ENCODE peak calls at places on chromosome 2, in four cellular contexts. One of them, this sample, is unnamed.

GRCh38 chr2:101135412-101136296 is 15.5 kb downstream of the TBC1D8 start:
- DNase-seq in A549: no peak
- DNase-seq in IMR-90: no peak
- DNase-seq in caudate nucleus: no peak
- DNase-seq in this sample: no peak

GRCh38 chr2:175518206-175518605 is 336.7 kb upstream of the ATP5MC3 start:
- DNase-seq in A549: no peak
- DNase-seq in IMR-90: no peak
- DNase-seq in caudate nucleus: no peak
- DNase-seq in this sample: no peak

GRCh38 chr2:95525294-95526035 is 40.9 kb upstream of the TRIM43B start:
- DNase-seq in A549: no peak
- DNase-seq in IMR-90: no peak
- DNase-seq in caudate nucleus: no peak
- DNase-seq in this sample: peak

GRCh38 chr2:120289221-120289906 is 36.7 kb downstream of the RALB start:
- DNase-seq in A549: no peak
- DNase-seq in IMR-90: no peak
- DNase-seq in caudate nucleus: no peak
- DNase-seq in this sample: no peak

GRCh38 chr2:236517463-236518077 is 52.1 kb upstream of the ACKR3 start:
- DNase-seq in A549: no peak
- DNase-seq in IMR-90: no peak
- DNase-seq in caudate nucleus: no peak
- DNase-seq in this sample: no peak

GRCh38 chr2:181790716-181791649 is 100.5 kb upstream of the ITPRID2 start:
- DNase-seq in A549: peak
- DNase-seq in IMR-90: peak
- DNase-seq in caudate nucleus: no peak
- DNase-seq in this sample: peak

GRCh38 chr2:98175811-98176210 is 88.8 kb downstream of the VWA3B start:
- DNase-seq in A549: no peak
- DNase-seq in IMR-90: no peak
- DNase-seq in caudate nucleus: no peak
- DNase-seq in this sample: peak

GRCh38 chr2:231807020-231807419 is 20.8 kb downstream of the COPS7B start:
- DNase-seq in A549: no peak
- DNase-seq in IMR-90: no peak
- DNase-seq in caudate nucleus: no peak
- DNase-seq in this sample: no peak

GRCh38 chr2:217723981-217724380 is 278.8 kb downstream of the TNS1 start:
- DNase-seq in A549: no peak
- DNase-seq in IMR-90: no peak
- DNase-seq in caudate nucleus: no peak
- DNase-seq in this sample: no peak

GRCh38 chr2:206840999-206841398 is 75.6 kb downstream of the FASTKD2 start:
- DNase-seq in A549: no peak
- DNase-seq in IMR-90: no peak
- DNase-seq in caudate nucleus: no peak
- DNase-seq in this sample: no peak

GRCh38 chr2:9613291-9613690 is 17.5 kb downstream of the YWHAQ start:
- DNase-seq in A549: no peak
- DNase-seq in IMR-90: peak
- DNase-seq in caudate nucleus: no peak
- DNase-seq in this sample: no peak

GRCh38 chr2:64470921-64471320 is 17.0 kb downstream of the LGALSL start:
- DNase-seq in A549: no peak
- DNase-seq in IMR-90: no peak
- DNase-seq in caudate nucleus: no peak
- DNase-seq in this sample: no peak

GRCh38 chr2:66561645-66562336 is 126.9 kb downstream of the MEIS1 start:
- DNase-seq in A549: no peak
- DNase-seq in IMR-90: no peak
- DNase-seq in caudate nucleus: no peak
- DNase-seq in this sample: no peak

GRCh38 chr2:201855356-201855755 is 49.0 kb downstream of the CDK15 start:
- DNase-seq in A549: no peak
- DNase-seq in IMR-90: peak
- DNase-seq in caudate nucleus: no peak
- DNase-seq in this sample: no peak

GRCh38 chr2:42556351-42556890 is 12.0 kb upstream of the MTA3 start:
- DNase-seq in A549: no peak
- DNase-seq in IMR-90: no peak
- DNase-seq in caudate nucleus: no peak
- DNase-seq in this sample: no peak

GRCh38 chr2:55168221-55169154 is 63.6 kb downstream of the CLHC1 start:
- DNase-seq in A549: peak
- DNase-seq in IMR-90: peak
- DNase-seq in caudate nucleus: peak
- DNase-seq in this sample: peak

GRCh38 chr2:85389139-85389538 is 21.0 kb downstream of the CAPG start:
- DNase-seq in A549: no peak
- DNase-seq in IMR-90: no peak
- DNase-seq in caudate nucleus: no peak
- DNase-seq in this sample: no peak

GRCh38 chr2:235944591-235944990 is 223.6 kb downstream of the GBX2 start:
- DNase-seq in A549: no peak
- DNase-seq in IMR-90: no peak
- DNase-seq in caudate nucleus: no peak
- DNase-seq in this sample: no peak

GRCh38 chr2:104473568-104473967 is 380.3 kb upstream of the POU3F3 start:
- DNase-seq in A549: no peak
- DNase-seq in IMR-90: no peak
- DNase-seq in caudate nucleus: no peak
- DNase-seq in this sample: no peak

GRCh38 chr2:19299032-19299431 is 59.4 kb downstream of the OSR1 start:
- DNase-seq in A549: no peak
- DNase-seq in IMR-90: peak
- DNase-seq in caudate nucleus: no peak
- DNase-seq in this sample: no peak

GRCh38 chr2:196291873-196292800 is 120.8 kb upstream of the STK17B start:
- DNase-seq in A549: no peak
- DNase-seq in IMR-90: no peak
- DNase-seq in caudate nucleus: no peak
- DNase-seq in this sample: no peak

GRCh38 chr2:18104583-18105224 is 226.2 kb downstream of the KCNS3 start:
- DNase-seq in A549: no peak
- DNase-seq in IMR-90: no peak
- DNase-seq in caudate nucleus: no peak
- DNase-seq in this sample: no peak
- H3K27ac ChIP-seq in A549: no peak
- H3K27ac ChIP-seq in IMR-90: no peak
- H3K27ac ChIP-seq in caudate nucleus: no peak
- H3K27ac ChIP-seq in this sample: no peak

GRCh38 chr2:237864940-237865622 is 5.7 kb downstream of the RAMP1 start:
- DNase-seq in A549: no peak
- DNase-seq in IMR-90: peak
- DNase-seq in caudate nucleus: no peak
- DNase-seq in this sample: peak

GRCh38 chr2:237867465-237867864 is 8.0 kb downstream of the RAMP1 start:
- DNase-seq in A549: no peak
- DNase-seq in IMR-90: no peak
- DNase-seq in caudate nucleus: no peak
- DNase-seq in this sample: no peak

GRCh38 chr2:237864030-237864931 is 4.9 kb downstream of the RAMP1 start:
- DNase-seq in A549: no peak
- DNase-seq in IMR-90: no peak
- DNase-seq in caudate nucleus: no peak
- DNase-seq in this sample: peak

GRCh38 chr2:237865623-237866041 is 6.2 kb downstream of the RAMP1 start:
- DNase-seq in A549: no peak
- DNase-seq in IMR-90: no peak
- DNase-seq in caudate nucleus: no peak
- DNase-seq in this sample: no peak

GRCh38 chr2:237866119-237866621 is 6.7 kb downstream of the RAMP1 start:
- DNase-seq in A549: no peak
- DNase-seq in IMR-90: peak
- DNase-seq in caudate nucleus: no peak
- DNase-seq in this sample: peak
- H3K27ac ChIP-seq in A549: peak
- H3K27ac ChIP-seq in IMR-90: peak
- H3K27ac ChIP-seq in caudate nucleus: no peak
- H3K27ac ChIP-seq in this sample: no peak

GRCh38 chr2:192394605-192395004 is 199.9 kb upstream of the TMEFF2 start:
- DNase-seq in A549: no peak
- DNase-seq in IMR-90: no peak
- DNase-seq in caudate nucleus: no peak
- DNase-seq in this sample: no peak

GRCh38 chr2:192398236-192398635 is 203.5 kb upstream of the TMEFF2 start:
- DNase-seq in A549: no peak
- DNase-seq in IMR-90: no peak
- DNase-seq in caudate nucleus: no peak
- DNase-seq in this sample: no peak
- H3K27ac ChIP-seq in A549: no peak
- H3K27ac ChIP-seq in IMR-90: no peak
- H3K27ac ChIP-seq in caudate nucleus: no peak
- H3K27ac ChIP-seq in this sample: no peak

GRCh38 chr2:45379399-45380087 is 231.5 kb downstream of the SRBD1 start:
- DNase-seq in A549: no peak
- DNase-seq in IMR-90: no peak
- DNase-seq in caudate nucleus: no peak
- DNase-seq in this sample: no peak
- H3K27ac ChIP-seq in A549: no peak
- H3K27ac ChIP-seq in IMR-90: no peak
- H3K27ac ChIP-seq in caudate nucleus: no peak
- H3K27ac ChIP-seq in this sample: no peak

GRCh38 chr2:20599001-20599600 is 51.8 kb downstream of the HS1BP3 start:
- DNase-seq in A549: no peak
- DNase-seq in IMR-90: no peak
- DNase-seq in caudate nucleus: no peak
- DNase-seq in this sample: no peak
- H3K27ac ChIP-seq in A549: peak
- H3K27ac ChIP-seq in IMR-90: no peak
- H3K27ac ChIP-seq in caudate nucleus: peak
- H3K27ac ChIP-seq in this sample: no peak

DNA sequence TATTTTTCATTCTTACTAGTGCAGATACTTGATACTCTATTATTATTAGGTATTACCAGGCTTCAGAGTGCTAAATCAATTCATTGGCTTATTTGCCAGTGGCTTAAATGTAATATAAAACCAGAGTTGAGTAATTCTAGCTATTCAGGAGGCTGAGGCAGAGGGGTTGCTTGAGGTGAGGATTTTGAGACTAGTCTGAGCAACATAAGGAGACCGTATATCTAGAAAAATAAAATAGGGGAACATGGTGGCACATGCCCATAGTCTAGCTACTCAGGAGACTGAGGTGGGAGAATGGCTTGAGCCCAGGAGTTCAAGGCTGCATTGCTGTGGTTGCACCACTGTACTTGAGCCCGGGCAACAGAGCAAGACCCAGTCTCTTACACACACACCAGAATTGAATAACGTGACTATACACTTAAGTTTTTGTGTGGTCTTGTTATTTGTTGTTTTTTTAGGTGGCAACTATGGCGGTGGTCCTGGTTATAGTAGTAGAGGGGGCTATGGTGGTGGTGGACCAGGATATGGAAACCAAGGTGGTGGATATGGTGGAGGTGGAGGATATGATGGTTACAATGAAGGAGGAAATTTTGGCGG is 4.8 kb downstream of the HNRNPA3 start:
- DNase-seq in A549: no peak
- DNase-seq in IMR-90: no peak
- DNase-seq in caudate nucleus: no peak
- DNase-seq in this sample: no peak
- H3K27ac ChIP-seq in A549: no peak
- H3K27ac ChIP-seq in IMR-90: no peak
- H3K27ac ChIP-seq in caudate nucleus: no peak
- H3K27ac ChIP-seq in this sample: no peak

DNA sequence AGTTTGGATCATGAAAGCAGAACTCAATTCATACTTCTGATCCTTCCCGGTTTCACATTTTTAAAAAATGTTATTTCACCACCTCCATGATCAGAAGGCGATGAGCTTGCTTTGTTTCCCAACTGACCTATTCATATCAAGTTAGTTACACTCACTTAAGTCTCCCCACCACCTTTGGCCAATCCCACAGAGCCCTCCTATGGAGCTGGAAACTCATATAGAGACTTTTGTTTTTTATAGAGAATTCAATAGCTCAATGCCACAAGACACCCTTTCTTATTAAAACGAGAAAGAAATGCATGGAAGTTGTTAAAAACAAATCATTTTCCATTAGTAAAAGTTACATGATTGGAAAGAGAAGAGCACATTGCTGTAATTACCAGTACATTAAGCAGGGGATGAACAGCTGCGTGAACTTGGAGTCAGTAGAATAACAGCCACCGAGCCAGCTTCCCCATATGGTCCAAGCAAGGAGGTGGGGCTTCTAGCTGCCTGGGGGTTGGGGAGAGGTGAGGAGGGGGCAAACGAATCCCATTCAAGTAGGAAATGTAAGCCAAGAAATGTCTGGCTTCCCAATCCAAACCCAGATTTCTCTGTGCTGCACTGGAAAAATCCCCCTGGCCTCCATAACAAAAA is 614.6 kb downstream of the IRS1 start:
- DNase-seq in A549: peak
- DNase-seq in IMR-90: peak
- DNase-seq in caudate nucleus: no peak
- DNase-seq in this sample: no peak
- H3K27ac ChIP-seq in A549: peak
- H3K27ac ChIP-seq in IMR-90: peak
- H3K27ac ChIP-seq in caudate nucleus: no peak
- H3K27ac ChIP-seq in this sample: no peak

GRCh38 chr2:159185401-159186130 is 100.9 kb downstream of the WDSUB1 start:
- DNase-seq in A549: peak
- DNase-seq in IMR-90: peak
- DNase-seq in caudate nucleus: no peak
- DNase-seq in this sample: peak

GRCh38 chr2:159192519-159192918 is 94.0 kb downstream of the WDSUB1 start:
- DNase-seq in A549: no peak
- DNase-seq in IMR-90: no peak
- DNase-seq in caudate nucleus: no peak
- DNase-seq in this sample: no peak

GRCh38 chr2:159187095-159187494 is 99.4 kb downstream of the WDSUB1 start:
- DNase-seq in A549: no peak
- DNase-seq in IMR-90: peak
- DNase-seq in caudate nucleus: no peak
- DNase-seq in this sample: no peak

GRCh38 chr2:159186462-159186861 is 100.0 kb downstream of the WDSUB1 start:
- DNase-seq in A549: no peak
- DNase-seq in IMR-90: no peak
- DNase-seq in caudate nucleus: no peak
- DNase-seq in this sample: no peak

GRCh38 chr2:159188449-159188848 is 98.1 kb downstream of the WDSUB1 start:
- DNase-seq in A549: no peak
- DNase-seq in IMR-90: no peak
- DNase-seq in caudate nucleus: no peak
- DNase-seq in this sample: no peak
- H3K27ac ChIP-seq in A549: no peak
- H3K27ac ChIP-seq in IMR-90: no peak
- H3K27ac ChIP-seq in caudate nucleus: no peak
- H3K27ac ChIP-seq in this sample: no peak

DNA sequence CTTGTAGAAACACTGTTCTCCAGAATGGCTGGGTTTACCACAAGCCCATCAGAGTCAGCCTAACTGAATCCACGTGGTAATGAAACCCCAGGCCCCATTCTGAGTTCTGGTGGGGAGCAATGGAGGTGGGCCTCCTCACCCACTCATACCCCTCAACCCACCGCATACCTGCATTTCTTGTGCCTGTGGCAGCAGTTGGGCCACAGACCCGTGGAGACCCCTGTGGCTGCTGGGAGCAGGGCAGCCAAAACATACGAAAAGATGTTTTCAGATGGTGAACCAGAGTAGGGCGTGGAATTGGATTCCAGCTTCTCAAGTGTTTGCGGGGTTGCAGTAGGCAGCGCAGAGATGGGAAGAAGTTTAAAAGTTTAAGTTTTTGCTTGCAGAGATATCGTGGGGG is 51.0 kb downstream of the ITGA6 start:
- DNase-seq in A549: no peak
- DNase-seq in IMR-90: no peak
- DNase-seq in caudate nucleus: no peak
- DNase-seq in this sample: no peak
- H3K27ac ChIP-seq in A549: no peak
- H3K27ac ChIP-seq in IMR-90: no peak
- H3K27ac ChIP-seq in caudate nucleus: no peak
- H3K27ac ChIP-seq in this sample: no peak